ENCODE peak calls at places on chromosomes 2 and 18, in nine cellular contexts. P is NCI-H446; I is heart left ventricle; V is CD8-positive, alpha-beta T cell; K is NCI-H2081 treated with DMSO at 0.1 percent for 48 hours; Z is iPS DF 6.9; O is MM.1S; Q is stimulated activated CD4-positive, alpha-beta T cell treated with anti-CD3 and anti-CD28 coated beads, Interleukin-2, amount 100 ng/mL, for 48 hours; L is NCI-H748 treated with DMSO at 0.1 percent for 48 hours. C is an unnamed sample.

GRCh38 chr2:3483227-3483985 is 35.9 kb downstream of the ADI1 start:
- DNase-seq in Q (no peak), K (no peak), Z (peak), L (no peak), V (no peak), I (peak), P (no peak), O (no peak), C (no peak)

GRCh38 chr2:207121784-207122183 is 44.0 kb downstream of the KLF7 start:
- DNase-seq in V (no peak), L (no peak), O (no peak), P (no peak), I (no peak), K (no peak), Z (no peak), Q (no peak), C (no peak)

GRCh38 chr2:42196403-42197267 is 27.5 kb downstream of the EML4 start:
- DNase-seq in Q (no peak), V (peak), K (no peak), I (no peak), O (peak), Z (peak), L (no peak), P (no peak), C (peak)

GRCh38 chr2:135985826-135986393 is 484 bp upstream of the DARS1 start:
- DNase-seq in K (no peak), L (no peak), Q (no peak), P (no peak), Z (no peak), V (peak), I (no peak), O (peak), C (peak)

GRCh38 chr2:33378551-33379220 is 97.8 kb upstream of the RASGRP3 start:
- DNase-seq in Q (no peak), P (no peak), K (no peak), I (no peak), V (no peak), Z (no peak), O (no peak), L (no peak), C (no peak)

GRCh38 chr2:163659224-163659623 is 76.6 kb downstream of the FIGN start:
- DNase-seq in P (no peak), Z (no peak), O (no peak), K (no peak), V (no peak), L (no peak), I (no peak), Q (no peak), C (no peak)

GRCh38 chr2:239247401-239248245 is 153.2 kb downstream of the HDAC4 start:
- DNase-seq in Q (no peak), I (no peak), O (no peak), Z (no peak), L (peak), K (no peak), V (no peak), P (no peak), C (no peak)

GRCh38 chr2:27717070-27717453 is 53.4 kb downstream of the SLC4A1AP start:
- DNase-seq in K (no peak), O (peak), L (no peak), P (no peak), I (peak), V (no peak), Z (no peak), Q (no peak), C (no peak)

GRCh38 chr2:146317959-146318358 is 1526.9 kb upstream of the ACVR2A start:
- DNase-seq in K (no peak), P (no peak), V (no peak), I (no peak), Z (no peak), Q (no peak), O (no peak), L (no peak), C (no peak)

GRCh38 chr2:74374509-74375205 is 5.5 kb downstream of the DCTN1 start:
- DNase-seq in Z (peak), L (peak), V (no peak), K (peak), P (no peak), O (no peak), I (peak), Q (no peak), C (no peak)

GRCh38 chr2:157895531-157895930 is 19.4 kb upstream of the ACVR1 start:
- DNase-seq in L (no peak), Z (no peak), P (no peak), V (no peak), I (no peak), K (no peak), Q (no peak), O (no peak), C (peak)

GRCh38 chr2:79235135-79235534 is 75.6 kb upstream of the REG3A start:
- DNase-seq in L (no peak), K (no peak), V (no peak), Q (no peak), I (no peak), P (no peak), O (no peak), Z (no peak), C (no peak)

GRCh38 chr2:127516031-127516430 is 10.3 kb downstream of the IWS1 start:
- DNase-seq in Z (no peak), K (no peak), O (no peak), P (no peak), I (peak), L (no peak), Q (no peak), V (no peak), C (no peak)

GRCh38 chr2:165067958-165068612 is 112.8 kb upstream of the SLC38A11 start:
- DNase-seq in P (peak), Z (peak), O (no peak), Q (no peak), I (no peak), V (no peak), K (peak), L (peak), C (no peak)

GRCh38 chr2:134973241-134974146 is 54.9 kb downstream of the CCNT2 start:
- DNase-seq in L (no peak), Z (no peak), V (no peak), Q (no peak), P (no peak), K (no peak), O (peak), I (no peak), C (no peak)

GRCh38 chr18:31268985-31269406 is 49.0 kb upstream of the DSG1 start:
- DNase-seq in P (no peak), O (no peak), I (no peak), Q (no peak), Z (no peak), L (no peak), V (no peak), K (no peak), C (no peak)

GRCh38 chr2:75592888-75593287 is 32.1 kb upstream of the EVA1A start:
- DNase-seq in P (no peak), Z (no peak), K (no peak), Q (no peak), V (no peak), I (no peak), L (no peak), O (no peak), C (no peak)

GRCh38 chr2:47077442-47078117 is 77.5 kb downstream of the STPG4 start:
- DNase-seq in V (no peak), Z (no peak), Q (no peak), L (no peak), K (no peak), I (no peak), O (no peak), P (no peak), C (no peak)

GRCh38 chr2:133640103-133640502 is 71.8 kb upstream of the NCKAP5 start:
- DNase-seq in K (no peak), V (no peak), L (no peak), Q (no peak), Z (no peak), P (no peak), I (no peak), O (no peak), C (no peak)

GRCh38 chr2:136248242-136248641 is 130.3 kb upstream of the CXCR4 start:
- DNase-seq in V (no peak), K (no peak), L (peak), Z (no peak), Q (no peak), I (no peak), P (peak), O (no peak), C (no peak)

GRCh38 chr2:72040629-72041403 is 106.8 kb downstream of the CYP26B1 start:
- DNase-seq in P (no peak), I (no peak), K (no peak), V (no peak), L (no peak), O (no peak), Z (no peak), Q (no peak), C (no peak)

GRCh38 chr2:161954103-161954502 is 119.9 kb downstream of the DPP4 start:
- DNase-seq in I (no peak), P (peak), L (no peak), V (no peak), K (no peak), O (peak), Z (no peak), Q (no peak), C (no peak)

GRCh38 chr2:181364492-181365175 is 92.6 kb upstream of the ITGA4 start:
- DNase-seq in Q (no peak), K (no peak), O (no peak), V (no peak), I (no peak), Z (no peak), L (no peak), P (no peak), C (no peak)

GRCh38 chr2:162327134-162327769 is 8.8 kb upstream of the IFIH1 start:
- DNase-seq in I (no peak), P (no peak), Q (no peak), O (no peak), K (no peak), L (no peak), Z (no peak), V (no peak), C (no peak)

GRCh38 chr18:74899554-74899953 is 301.9 kb downstream of the ZNF407 start:
- DNase-seq in Q (no peak), I (no peak), K (peak), P (no peak), V (no peak), Z (no peak), O (no peak), L (peak), C (no peak)

GRCh38 chr2:234673961-234674759 is 177.3 kb upstream of the ARL4C start:
- DNase-seq in L (no peak), O (no peak), Q (no peak), V (no peak), P (no peak), I (no peak), Z (no peak), K (no peak), C (no peak)

GRCh38 chr2:68861330-68861729 is 9.9 kb downstream of the BMP10 start:
- DNase-seq in Q (no peak), L (no peak), Z (no peak), P (no peak), V (no peak), O (no peak), I (no peak), K (no peak), C (no peak)